ENCODE peak calls at places on chromosomes 4 and X, in five cellular contexts. B, H, D, L and J are unnamed samples.

GRCh38 chr4:24730256-24731001 is 64.9 kb upstream of the SOD3 start:
- DNase-seq in B (peak; percentile 2), H (no peak), L (no peak), D (no peak), J (no peak)

GRCh38 chrX:34961662-34962061 is 19.1 kb downstream of the FAM47B start:
- DNase-seq in H (no peak), D (no peak), L (no peak), B (no peak), J (no peak)

GRCh38 chr4:183816882-183817509 is 88.1 kb upstream of the STOX2 start:
- DNase-seq in L (no peak), D (no peak), H (no peak), B (no peak), J (no peak)

GRCh38 chr4:88283661-88284377 is 542 bp downstream of the PPM1K start:
- DNase-seq in H (peak; percentile 64), B (peak; percentile 67), L (peak; percentile 75), D (peak; percentile 60), J (peak; percentile 56)

GRCh38 chr4:144948009-144948408 is 150.0 kb downstream of the ANAPC10 start:
- DNase-seq in D (no peak), L (no peak), B (peak; percentile 1), H (no peak), J (no peak)

GRCh38 chr4:126748736-126749135 is 884.0 kb upstream of the INTU start:
- DNase-seq in H (no peak), B (peak; percentile 63), D (no peak), L (no peak), J (no peak)

GRCh38 chr4:5448286-5448685 is 260.1 kb downstream of the EVC2 start:
- DNase-seq in B (no peak), D (peak; percentile 8), L (no peak), H (no peak), J (no peak)

GRCh38 chrX:45323387-45323786 is 122.7 kb upstream of the DIPK2B start:
- DNase-seq in L (no peak), H (no peak), B (no peak), D (no peak), J (no peak)

GRCh38 chr4:41505161-41505653 is 32.8 kb upstream of the LIMCH1 start:
- DNase-seq in B (peak; percentile 41), D (no peak), L (no peak), H (peak; percentile 3), J (no peak)

GRCh38 chr4:65393078-65393477 is 277.2 kb downstream of the EPHA5 start:
- DNase-seq in D (no peak), B (peak; percentile 3), H (no peak), L (no peak), J (no peak)

GRCh38 chr4:145618210-145618911 is 824 bp upstream of the MMAA start:
- DNase-seq in L (peak; percentile 2), D (no peak), H (no peak), B (peak; percentile 22), J (no peak)

GRCh38 chr4:19614171-19614570 is 637.5 kb upstream of the SLIT2 start:
- DNase-seq in L (no peak), H (no peak), B (peak; percentile 23), D (no peak), J (no peak)

GRCh38 chr4:122977103-122977502 is 54.7 kb upstream of the NUDT6 start:
- DNase-seq in L (no peak), H (no peak), B (no peak), D (no peak), J (no peak)

GRCh38 chr4:6885953-6886557 is 23.6 kb upstream of the TBC1D14 start:
- DNase-seq in L (no peak), D (no peak), H (peak; percentile 21), B (peak; percentile 65), J (peak; percentile 49)

GRCh38 chrX:109714340-109714958 is 18.6 kb downstream of the ACSL4 start:
- DNase-seq in H (no peak), L (no peak), B (peak; percentile 83), D (no peak), J (no peak)

GRCh38 chrX:105874790-105875189 is 52.5 kb downstream of the NRK start:
- DNase-seq in H (no peak), L (no peak), B (no peak), D (no peak), J (no peak)

GRCh38 chr4:3730422-3730821 is 35.8 kb upstream of the ADRA2C start:
- DNase-seq in L (no peak), B (no peak), D (no peak), H (no peak), J (no peak)

GRCh38 chrX:11341274-11342256 is 48.4 kb downstream of the AMELX start:
- DNase-seq in L (no peak), D (peak; percentile 58), B (peak; percentile 88), H (no peak), J (peak; percentile 56)

GRCh38 chr4:835148-836002 is 9.4 kb upstream of the CPLX1 start:
- DNase-seq in B (no peak), H (peak; percentile 15), L (no peak), D (no peak), J (peak; percentile 80)

GRCh38 chr4:98522603-98523395 is 135.6 kb downstream of the TSPAN5 start:
- DNase-seq in D (no peak), H (no peak), B (peak; percentile 95), L (no peak), J (no peak)

GRCh38 chrX:149962859-149963757 is 24.8 kb upstream of the EOLA2 start:
- DNase-seq in H (peak; percentile 15), L (no peak), B (peak; percentile 55), D (no peak), J (peak; percentile 58)

GRCh38 chrX:2451456-2452316 is 49.1 kb downstream of the DHRSX start:
- DNase-seq in D (no peak), L (no peak), H (no peak), B (peak; percentile 75), J (no peak)

GRCh38 chr4:56728512-56728911 is 47.4 kb upstream of the HOPX start:
- DNase-seq in D (peak; percentile 86), H (peak; percentile 90), B (peak; percentile 99), L (no peak), J (peak; percentile 34)

GRCh38 chr4:55851885-55852284 is 1.6 kb upstream of the EXOC1 start:
- DNase-seq in D (peak; percentile 59), L (no peak), B (no peak), H (no peak), J (no peak)

GRCh38 chrX:13515181-13515930 is 54.0 kb upstream of the EGFL6 start:
- DNase-seq in L (no peak), H (no peak), B (no peak), D (no peak), J (no peak)

GRCh38 chrX:137562096-137562495 is 3.8 kb upstream of the ZIC3 start:
- DNase-seq in L (no peak), D (no peak), H (no peak), B (no peak), J (no peak)

GRCh38 chr4:168850016-168850415 is 160.0 kb downstream of the CBR4 start:
- DNase-seq in H (no peak), B (no peak), D (no peak), L (no peak), J (no peak)

GRCh38 chr4:130808492-130808891 is 1712.5 kb downstream of the C4orf33 start:
- DNase-seq in D (no peak), L (no peak), B (peak; percentile 25), H (peak; percentile 0), J (no peak)

GRCh38 chr4:85515701-85516100 is 40.8 kb downstream of the ARHGAP24 start:
- DNase-seq in H (no peak), D (no peak), L (no peak), B (no peak), J (no peak)

GRCh38 chrX:119201570-119201969 is 34.5 kb upstream of the PGRMC1 start:
- DNase-seq in H (no peak), L (no peak), B (peak; percentile 22), D (no peak), J (no peak)

GRCh38 chr4:649293-649625 is 23.9 kb downstream of the PDE6B start:
- DNase-seq in H (no peak), D (no peak), B (no peak), L (no peak), J (no peak)

GRCh38 chrX:119067023-119067739 is 5.6 kb upstream of the CT47C1 start:
- DNase-seq in H (peak; percentile 2), L (peak; percentile 1), D (peak; percentile 60), B (peak; percentile 53), J (peak; percentile 57)

GRCh38 chr4:173499568-173500535 is 30.2 kb downstream of the HAND2 start:
- DNase-seq in D (no peak), H (no peak), B (no peak), L (no peak), J (no peak)

GRCh38 chr4:80012291-80012690 is 60.7 kb downstream of the ANTXR2 start:
- DNase-seq in D (no peak), L (no peak), B (no peak), H (no peak), J (no peak)

GRCh38 chr4:118834070-118834469 is 1.9 kb downstream of the SEC24D start:
- DNase-seq in D (no peak), L (no peak), B (no peak), H (no peak), J (no peak)

GRCh38 chr4:133802741-133803140 is 398.8 kb downstream of the PABPC4L start:
- DNase-seq in B (peak; percentile 73), L (no peak), H (no peak), D (no peak), J (no peak)